ENCODE peak calls at places on chromosomes 6 and 20, in ten cellular contexts. Q is fibroblast of the aortic adventitia, W is tibial artery, C is psoas muscle, T is GM12864, A is ascending aorta, G is left ventricle myocardium inferior, E is heart left ventricle, F is right atrium auricular region, U is brain microvascular endothelial cell. J is an unnamed sample.

GRCh38 chr6:122580731-122581130 is 29.5 kb upstream of the PKIB start:
- DNase-seq in E (no peak), A (no peak), C (no peak), U (no peak), F (no peak), W (no peak), T (no peak), G (no peak), Q (no peak), J (peak; percentile 10)

GRCh38 chr6:34027445-34027936 is 118.4 kb downstream of the GRM4 start:
- DNase-seq in E (peak; percentile 24), F (no peak), W (no peak), A (no peak), G (peak; percentile 25), U (no peak), Q (peak; percentile 22), C (peak; percentile 46), T (no peak), J (peak; percentile 30)

GRCh38 chr20:45823949-45824835 is 2.9 kb downstream of the TNNC2 start:
- DNase-seq in W (no peak), G (peak; percentile 36), T (no peak), U (no peak), A (no peak), C (peak; percentile 65), Q (peak; percentile 39), F (no peak), E (no peak), J (peak; percentile 47)

GRCh38 chr6:80608881-80609280 is 502.4 kb downstream of the BCKDHB start:
- DNase-seq in A (no peak), E (no peak), G (no peak), Q (peak; percentile 46), F (no peak), C (no peak), W (no peak), U (peak; percentile 25), T (no peak), J (peak; percentile 42)

GRCh38 chr6:8858854-8859257 is 423.5 kb upstream of the SLC35B3 start:
- DNase-seq in W (no peak), A (no peak), E (no peak), U (no peak), F (no peak), C (no peak), T (no peak), Q (no peak), G (no peak), J (no peak)

GRCh38 chr6:121516331-121516730 is 80.9 kb downstream of the GJA1 start:
- DNase-seq in T (no peak), Q (peak; percentile 66), E (no peak), G (no peak), C (no peak), A (no peak), U (peak; percentile 58), W (no peak), F (no peak), J (no peak)

GRCh38 chr20:25057234-25058050 is 497 bp downstream of the ACSS1 start:
- DNase-seq in A (no peak), E (peak; percentile 88), C (peak; percentile 74), G (peak; percentile 83), Q (peak; percentile 24), W (peak; percentile 80), F (no peak), U (no peak), T (no peak), J (peak; percentile 53)

GRCh38 chr6:8707956-8708772 is 272.8 kb upstream of the SLC35B3 start:
- DNase-seq in T (no peak), A (no peak), U (no peak), E (no peak), W (no peak), G (no peak), F (no peak), Q (no peak), C (no peak), J (peak; percentile 47)

DNA sequence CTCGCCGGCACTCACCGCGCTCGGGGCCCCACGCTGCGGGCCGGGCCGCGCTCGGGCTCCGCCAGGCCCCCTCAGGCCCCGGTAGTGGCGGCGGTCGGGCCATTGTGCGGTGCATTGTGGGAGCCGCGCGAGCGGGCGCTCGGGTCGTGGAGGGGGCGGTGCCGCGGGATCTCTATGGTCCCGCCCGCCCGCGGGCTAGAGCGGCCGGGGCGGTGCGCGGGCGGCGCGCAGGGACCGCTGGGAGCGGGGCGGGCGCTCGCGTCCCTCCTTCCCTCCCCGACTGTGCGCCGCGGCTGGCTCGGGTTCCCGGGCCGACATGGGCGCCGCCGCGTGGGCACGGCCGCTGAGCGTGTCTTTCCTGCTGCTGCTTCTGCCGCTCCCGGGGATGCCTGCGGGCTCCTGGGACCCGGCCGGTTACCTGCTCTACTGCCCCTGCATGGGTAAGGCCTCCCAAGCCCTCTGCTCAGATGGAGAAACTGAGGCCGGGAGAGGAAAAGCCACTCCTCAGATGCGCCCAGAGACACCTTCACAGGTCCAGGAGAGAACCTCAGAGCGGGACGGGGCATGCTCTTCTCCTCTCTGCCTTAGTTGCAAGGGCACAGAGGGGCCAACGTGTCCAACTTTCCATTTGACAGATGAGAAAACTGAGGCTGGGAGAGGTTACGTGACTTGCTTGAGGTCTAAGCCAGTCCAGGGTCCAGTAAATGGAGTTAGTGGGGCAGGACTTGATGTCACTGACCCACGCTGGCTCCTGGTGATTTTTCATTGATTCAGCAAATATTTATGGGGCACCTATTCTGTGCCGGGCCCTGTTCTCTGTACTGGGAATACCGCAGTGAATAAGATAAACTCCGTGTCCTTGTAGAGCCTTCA is at the start of the genes PLAGL2 and POFUT1:
- DNase-seq in Q (peak; percentile 74), A (peak; percentile 36), W (peak; percentile 84), E (peak; percentile 90), U (peak; percentile 65), C (peak; percentile 92), T (peak; percentile 49), G (peak; percentile 91), F (peak; percentile 82), J (peak; percentile 87)
- TF ChIP-seq CTCF in Q (peak; percentile 1), A (no peak), W (no peak), E (peak; percentile 27), U (no peak), C (no peak), T (peak; percentile 23), G (peak; percentile 29), F (peak; percentile 57), J (peak; percentile 17)

GRCh38 chr20:63829943-63830820 is 882 bp downstream of the ZBTB46 start:
- DNase-seq in C (no peak), G (no peak), T (no peak), Q (no peak), F (no peak), E (no peak), U (peak; percentile 12), W (no peak), A (no peak), J (peak; percentile 57)

GRCh38 chr20:63830821-63831593 is at the start of gene ZBTB46:
- DNase-seq in U (no peak), C (peak; percentile 73), Q (no peak), G (peak; percentile 79), A (no peak), F (no peak), W (no peak), T (no peak), E (peak; percentile 80), J (peak; percentile 64)

GRCh38 chr20:63829598-63829942 is 1.5 kb downstream of the ZBTB46 start:
- DNase-seq in E (no peak), C (no peak), U (no peak), T (no peak), W (no peak), A (no peak), Q (no peak), F (no peak), G (no peak), J (peak; percentile 55)

GRCh38 chr20:63833776-63834544 is 2.9 kb upstream of the ZBTB46 start:
- DNase-seq in A (no peak), G (no peak), F (no peak), E (no peak), C (no peak), T (no peak), Q (peak; percentile 72), W (no peak), U (peak; percentile 57), J (peak; percentile 82)

DNA sequence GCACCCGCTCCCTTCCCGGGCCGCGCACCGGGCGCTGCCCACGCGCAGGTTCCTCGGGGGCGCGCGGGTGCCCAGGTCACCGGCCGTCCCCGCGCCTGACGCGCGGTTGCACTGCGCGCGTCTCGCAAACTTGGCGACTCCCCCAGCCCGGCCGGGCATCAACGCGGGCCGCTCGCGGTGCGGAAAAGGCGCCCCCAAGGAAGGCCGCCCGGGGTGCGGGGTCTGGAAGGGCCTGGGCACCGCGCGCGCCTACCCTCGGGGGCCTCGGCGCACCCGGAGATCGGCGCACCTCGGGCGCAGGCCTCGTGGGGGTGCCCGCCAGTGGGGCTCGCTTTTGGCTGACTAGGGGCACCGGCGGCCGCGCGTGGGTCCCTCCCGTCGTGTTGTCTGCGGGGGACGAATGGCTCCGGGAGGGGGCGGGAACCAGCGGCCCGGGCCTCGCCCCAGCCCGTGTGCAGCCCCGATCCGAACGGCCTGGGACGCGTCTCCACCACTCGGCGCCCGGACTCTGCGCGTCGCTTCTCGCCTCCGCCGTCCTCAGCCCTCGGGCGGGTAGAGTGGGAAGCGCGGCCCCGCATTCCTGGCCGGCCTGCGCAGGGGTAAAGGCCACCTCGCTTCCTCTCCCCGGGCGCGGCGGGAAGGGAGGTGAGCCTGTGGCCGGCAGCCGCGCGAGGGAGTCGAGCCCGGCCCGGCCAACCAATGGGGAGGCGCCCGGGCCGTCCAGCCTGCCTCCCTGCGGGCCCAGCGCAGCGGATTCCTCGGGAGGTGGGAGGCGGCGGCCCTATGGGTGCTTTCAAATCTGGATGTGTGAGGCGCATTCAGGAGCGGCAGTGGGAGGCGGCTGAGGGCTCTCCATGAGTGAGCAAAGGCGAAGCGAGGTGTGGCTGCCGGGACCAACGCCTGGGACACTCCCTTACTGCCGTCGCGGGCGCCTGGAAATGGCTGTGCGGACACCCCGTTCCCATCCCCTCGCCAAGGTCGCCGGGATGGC is 927 bp upstream of the ZBTB46 start:
- DNase-seq in T (no peak), Q (no peak), W (no peak), F (no peak), A (no peak), E (peak; percentile 73), C (peak; percentile 49), U (no peak), G (peak; percentile 64), J (peak; percentile 68)
- H3K4me3 ChIP-seq in T (peak overlapping the region; percentile 49), Q (peak overlapping the region; percentile 59), W (peak overlapping the region; percentile 56), F (peak overlapping the region; percentile 71), A (peak overlapping the region; percentile 73), E (peak overlapping the region; percentile 64), C (peak overlapping the region; percentile 68), U (peak overlapping the region; percentile 36), G (peak overlapping the region; percentile 79), J (peak overlapping the region; percentile 54)

DNA sequence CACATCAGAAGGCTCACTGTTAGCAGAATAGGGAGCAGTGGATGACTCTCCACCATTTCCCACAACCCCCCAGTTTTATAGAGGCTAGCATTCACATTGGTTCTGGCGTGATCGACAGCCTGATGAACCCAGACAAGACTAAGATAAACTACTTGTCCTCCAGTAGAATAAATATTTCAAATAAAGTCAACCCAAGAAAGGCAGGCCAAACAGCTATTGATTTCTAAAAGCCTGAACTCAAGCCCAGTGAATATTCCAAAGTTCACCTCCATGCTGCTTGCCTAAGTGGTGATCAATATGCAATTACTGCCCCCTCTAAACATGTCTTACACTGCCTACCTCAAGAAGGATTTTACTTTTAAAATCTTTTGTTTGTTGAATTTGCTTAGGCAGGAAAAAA is 104.5 kb downstream of the CTNNBL1 start:
- DNase-seq in T (no peak), E (no peak), G (no peak), C (no peak), A (no peak), U (no peak), Q (no peak), F (no peak), W (no peak), J (no peak)
- TF ChIP-seq CTCF in T (no peak), E (no peak), G (no peak), C (no peak), A (no peak), U (no peak), Q (no peak), F (no peak), W (no peak), J (no peak)

GRCh38 chr6:26598267-26598666 is 1.5 kb downstream of the ABT1 start:
- DNase-seq in E (no peak), G (no peak), Q (no peak), W (no peak), T (no peak), A (no peak), C (no peak), U (no peak), F (no peak), J (no peak)
- H3K4me3 ChIP-seq in E (peak overlapping the region; percentile 67), G (peak overlapping the region; percentile 88), Q (peak overlapping the region; percentile 100), W (no peak overlapping the region), T (no peak overlapping the region), A (peak overlapping the region; percentile 91), C (peak overlapping the region; percentile 95), U (peak overlapping the region; percentile 100), F (peak overlapping the region; percentile 93), J (no peak overlapping the region)